ENCODE peak calls at places on chromosome 17, in four cellular contexts. T, R, Q and O are unnamed samples.

GRCh38 chr17:78696016-78696992 is 85.8 kb downstream of the CYTH1 start:
- DNase-seq in Q (no peak), R (no peak), T (no peak), O (no peak)

GRCh38 chr17:11738151-11738550 is 139.9 kb downstream of the DNAH9 start:
- DNase-seq in Q (no peak), T (no peak), R (no peak), O (no peak)

GRCh38 chr17:31294231-31294630 is 2.8 kb downstream of the OMG start:
- DNase-seq in Q (no peak), R (no peak), T (no peak), O (no peak)

GRCh38 chr17:75323043-75323591 is 33.9 kb upstream of the SLC25A19 start:
- DNase-seq in T (peak; percentile 88), R (peak; percentile 84), Q (peak; percentile 88), O (no peak)

GRCh38 chr17:57235124-57235523 is 21.2 kb upstream of the MSI2 start:
- DNase-seq in R (no peak), T (no peak), Q (no peak), O (no peak)

GRCh38 chr17:4375039-4375748 is 8.7 kb upstream of the UBE2G1 start:
- DNase-seq in R (no peak), Q (no peak), T (no peak), O (no peak)

GRCh38 chr17:76046064-76046463 is 19.0 kb upstream of the EVPL start:
- DNase-seq in Q (no peak), T (no peak), R (no peak), O (no peak)

GRCh38 chr17:55806745-55807466 is 56.1 kb downstream of the PCTP start:
- DNase-seq in Q (no peak), T (no peak), R (no peak), O (no peak)

GRCh38 chr17:76293106-76293505 is 15.0 kb downstream of the QRICH2 start:
- DNase-seq in Q (no peak), R (no peak), T (no peak), O (no peak)

GRCh38 chr17:68248199-68248825 is 469 bp downstream of the AMZ2 start:
- DNase-seq in Q (no peak), R (no peak), T (peak; percentile 88), O (no peak)

GRCh38 chr17:75876190-75876937 is 2.0 kb downstream of the TRIM47 start:
- DNase-seq in R (peak; percentile 40), T (no peak), Q (peak; percentile 78), O (no peak)

GRCh38 chr17:65100316-65101140 is 36.6 kb upstream of the RGS9 start:
- DNase-seq in Q (peak; percentile 89), T (peak; percentile 86), R (peak; percentile 66), O (peak; percentile 21)

GRCh38 chr17:8141741-8142140 is 10.5 kb downstream of the PER1 start:
- DNase-seq in R (no peak), T (peak; percentile 72), Q (peak; percentile 29), O (no peak)

GRCh38 chr17:31115168-31115567 is 20.4 kb downstream of the NF1 start:
- DNase-seq in R (no peak), T (no peak), Q (no peak), O (no peak)

GRCh38 chr17:17537311-17538099 is 41.3 kb upstream of the RASD1 start:
- DNase-seq in T (no peak), R (no peak), Q (peak; percentile 71), O (no peak)

GRCh38 chr17:69609495-69610315 is 195.2 kb downstream of the MAP2K6 start:
- DNase-seq in R (peak; percentile 69), T (no peak), Q (peak; percentile 15), O (no peak)

GRCh38 chr17:63613663-63614062 is 8.6 kb upstream of the MAP3K3 start:
- DNase-seq in Q (no peak), T (no peak), R (no peak), O (no peak)

DNA sequence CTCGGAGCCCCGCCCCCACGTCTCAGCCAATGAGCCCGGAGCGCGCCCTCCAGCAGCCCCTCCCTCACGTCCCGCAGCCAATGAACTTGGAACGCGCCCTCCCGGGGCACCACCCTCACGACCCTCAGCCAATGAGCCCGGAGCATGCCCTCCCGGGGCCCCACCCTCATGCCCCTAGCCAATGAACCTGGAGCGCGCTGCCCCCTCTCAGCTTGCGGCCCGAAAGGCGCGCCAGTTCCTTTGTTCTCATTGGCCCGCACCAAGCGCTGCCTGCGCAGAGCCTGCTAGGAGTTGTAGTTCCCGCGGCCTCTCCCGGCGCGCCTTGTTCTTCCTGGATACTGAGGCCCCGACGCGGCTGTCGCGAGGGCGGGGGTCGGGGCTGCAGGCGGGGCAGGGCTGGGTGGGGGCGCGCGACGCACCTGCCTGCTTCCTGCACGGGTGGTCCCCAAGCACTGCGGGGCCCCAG is at the start of gene LRRC45:
- DNase-seq in R (peak; percentile 100), T (peak; percentile 100), Q (peak; percentile 100), O (peak; percentile 99)
- H3K27ac ChIP-seq in R (peak within 1 kb of the TSS; percentile 21), T (peak within 1 kb of the TSS; percentile 80), Q (no peak within 1 kb of the TSS), O (peak within 1 kb of the TSS; percentile 88)

GRCh38 chr17:74243013-74243755 is 29.8 kb downstream of the TTYH2 start:
- DNase-seq in Q (no peak), T (no peak), R (no peak), O (no peak)
- H3K4me3 ChIP-seq in Q (no peak overlapping the region), T (no peak overlapping the region), R (no peak overlapping the region), O (no peak overlapping the region)

DNA sequence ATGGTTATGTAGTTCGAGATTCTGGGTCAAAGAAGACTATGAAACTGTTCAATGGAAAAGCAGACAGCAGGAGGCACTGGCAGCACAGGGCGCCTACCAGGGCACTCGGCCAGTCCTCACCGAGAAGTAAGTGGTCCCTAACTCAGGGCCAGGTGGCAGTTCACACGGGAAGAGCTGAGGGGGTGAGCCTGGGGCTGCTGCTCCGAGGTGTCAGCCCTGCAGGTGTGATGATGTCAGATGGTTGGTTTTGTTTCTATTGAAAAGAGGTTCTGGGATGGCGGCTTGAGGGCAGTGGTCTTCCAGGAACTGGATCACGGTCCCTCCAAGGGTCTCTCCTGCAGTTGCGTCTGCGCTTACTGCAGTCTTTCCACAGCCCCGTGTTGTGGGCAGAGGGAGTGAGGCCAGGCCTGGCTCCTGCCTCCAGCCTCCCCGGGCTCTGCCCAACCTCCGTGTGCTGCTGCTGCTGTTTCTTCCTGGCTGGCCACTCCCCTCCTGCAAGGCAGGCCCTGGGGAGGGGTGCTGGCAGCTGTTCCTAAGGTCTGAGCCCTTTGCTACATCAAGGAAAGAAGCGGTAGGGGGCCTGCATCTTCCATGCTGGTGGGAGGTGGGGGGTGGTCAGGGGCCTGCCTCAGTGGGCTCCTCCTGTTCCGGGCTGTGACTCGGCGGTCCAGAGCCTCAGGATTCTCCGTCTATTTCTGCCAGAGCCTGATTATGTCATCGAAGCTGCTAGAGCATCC is 22.6 kb downstream of the RNF213 start:
- DNase-seq in T (no peak), R (no peak), Q (peak; percentile 60), O (no peak)
- TF ChIP-seq POLR2A in T (no peak), R (no peak), Q (no peak), O (no peak)

GRCh38 chr17:15271731-15272130 is 6.6 kb upstream of the PMP22 start:
- DNase-seq in T (no peak), Q (no peak), R (no peak), O (no peak)
- H3K27ac ChIP-seq in T (peak overlapping the region; percentile 78), Q (no peak overlapping the region), R (no peak overlapping the region), O (peak overlapping the region; percentile 78)

GRCh38 chr17:60893475-60893874 is 215.8 kb downstream of the BCAS3 start:
- DNase-seq in Q (no peak), T (no peak), R (no peak), O (no peak)

GRCh38 chr17:60888812-60889709 is 211.4 kb downstream of the BCAS3 start:
- DNase-seq in Q (no peak), T (no peak), R (no peak), O (no peak)

DNA sequence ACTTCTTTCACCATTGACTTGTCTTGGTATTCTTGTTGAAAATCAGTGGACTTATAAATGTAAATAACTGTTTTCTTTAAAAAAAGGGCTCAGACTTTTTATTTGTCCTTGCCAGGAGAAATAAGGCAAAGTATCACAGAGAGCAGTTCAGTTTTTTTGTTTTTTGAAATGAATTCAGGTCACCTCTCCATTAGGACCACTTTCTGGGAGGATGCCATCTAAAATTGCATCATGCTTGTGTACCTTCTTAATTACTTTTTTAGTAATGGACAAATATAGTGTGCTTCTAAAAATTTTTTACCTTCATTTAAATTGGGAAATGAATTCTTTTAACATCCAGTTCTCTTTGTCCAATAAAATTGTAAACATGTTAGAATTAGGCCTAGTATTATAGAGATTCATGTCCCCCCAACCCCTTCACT is 210.0 kb downstream of the BCAS3 start:
- DNase-seq in T (no peak), Q (no peak), R (no peak), O (no peak)
- H3K4me3 ChIP-seq in T (peak overlapping the region; percentile 22), Q (no peak overlapping the region), R (no peak overlapping the region), O (peak overlapping the region; percentile 43)

GRCh38 chr17:45410144-45411091 is 22.3 kb downstream of the ARHGAP27 start:
- DNase-seq in T (no peak), Q (peak; percentile 44), R (no peak), O (no peak)
- TF ChIP-seq POLR2A in T (no peak), Q (no peak), R (no peak), O (no peak)